ENCODE peak calls at places on chromosomes 1 and 21, in six cellular contexts. O is A549, Y is cardiac fibroblast, D is suprapubic skin, Z is PC-3, F is right lobe of liver. I is an unnamed sample.

GRCh38 chr21:45387506-45387905 is 17.5 kb upstream of the COL18A1 start:
- DNase-seq in F (peak), Y (no peak), O (no peak), Z (no peak), D (no peak), I (no peak)

GRCh38 chr1:241356187-241356518 is 852 bp downstream of the RGS7 start:
- DNase-seq in Z (no peak), D (no peak), F (no peak), O (no peak), Y (no peak), I (peak)

GRCh38 chr1:94757931-94758330 is 62.2 kb upstream of the SLC44A3 start:
- DNase-seq in D (peak), Z (no peak), O (no peak), Y (peak), F (no peak), I (no peak)

GRCh38 chr1:3061981-3062615 is 6.9 kb upstream of the PRDM16 start:
- DNase-seq in Y (no peak), D (peak), F (no peak), Z (peak), O (no peak), I (no peak)

GRCh38 chr1:225890346-225891228 is 1.6 kb upstream of the LEFTY1 start:
- DNase-seq in O (no peak), F (peak), Z (peak), D (no peak), Y (no peak), I (no peak)

GRCh38 chr1:39001516-39002389 is 10.7 kb downstream of the AKIRIN1 start:
- DNase-seq in D (no peak), O (no peak), Y (no peak), F (no peak), Z (no peak), I (no peak)

GRCh38 chr1:183812686-183813569 is 8.0 kb downstream of the RGL1 start:
- DNase-seq in Z (no peak), D (no peak), F (no peak), O (no peak), Y (peak), I (peak)

GRCh38 chr1:92310185-92310597 is 11.3 kb downstream of the RPAP2 start:
- DNase-seq in Y (peak), O (peak), Z (peak), F (no peak), D (no peak), I (no peak)

GRCh38 chr1:2786329-2787162 is 14.9 kb downstream of the TTC34 start:
- DNase-seq in Y (no peak), O (peak), F (peak), Z (peak), D (peak), I (no peak)

DNA sequence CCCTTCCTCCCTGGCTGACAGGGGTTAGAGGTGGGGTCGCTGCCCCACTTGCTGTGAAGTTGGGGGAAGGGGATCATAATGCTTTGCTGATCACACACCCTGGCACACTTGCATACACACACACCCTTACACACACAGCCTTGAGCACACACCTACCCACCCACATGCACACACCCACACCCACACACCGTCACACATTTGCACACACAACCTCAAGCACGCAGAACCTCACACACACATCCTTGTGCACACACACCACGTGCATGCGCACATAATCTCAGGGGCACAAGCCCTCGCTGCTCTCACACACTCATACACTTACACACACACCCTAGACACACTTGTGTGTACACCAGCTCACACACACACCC is 16.4 kb upstream of the TNFRSF8 start:
- DNase-seq in Y (no peak), F (no peak), Z (no peak), D (no peak), O (no peak), I (no peak)
- TF ChIP-seq CTCF in Y (no peak), F (no peak), Z (no peak), D (no peak), O (no peak), I (no peak)

DNA sequence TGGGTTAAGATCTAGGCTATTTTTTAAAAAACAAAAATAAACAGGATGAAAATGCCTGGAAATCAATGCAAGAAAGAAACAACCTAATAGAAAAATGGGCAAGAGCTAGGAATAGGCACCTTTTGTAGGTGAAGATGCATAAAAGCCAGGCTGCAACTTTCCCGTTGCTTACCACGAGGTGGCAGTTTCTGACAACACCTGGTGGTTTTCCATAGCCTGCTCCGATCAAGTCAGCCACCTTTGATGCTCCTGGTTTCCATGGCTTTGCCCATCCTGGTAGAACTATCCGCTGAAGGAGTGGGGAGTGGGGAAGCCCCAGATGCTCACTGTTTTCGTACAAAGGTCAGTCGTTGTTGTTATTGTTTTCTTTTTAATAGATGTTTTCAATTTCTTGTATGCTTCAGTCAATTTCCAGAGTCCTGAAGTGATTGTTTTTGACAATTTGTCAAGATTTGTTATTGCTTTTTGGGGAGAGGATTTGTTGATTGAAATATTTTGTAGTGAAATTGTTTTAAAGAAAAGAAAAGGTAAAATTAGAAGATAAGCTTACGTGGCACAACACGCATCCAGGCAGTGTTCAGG is 24.1 kb downstream of the UBE2Q1 start:
- DNase-seq in Z (peak), D (no peak), O (peak), F (peak), Y (peak), I (peak)
- TF ChIP-seq CTCF in Z (peak), D (peak), O (peak), F (peak), Y (peak), I (peak)

GRCh38 chr21:28521932-28522826 is 470.5 kb downstream of the LTN1 start:
- DNase-seq in Z (peak), Y (peak), F (no peak), D (no peak), O (no peak), I (no peak)
- TF ChIP-seq CTCF in Z (peak), Y (peak), F (peak), D (no peak), O (no peak), I (peak)

GRCh38 chr1:202205523-202206190 is 12.1 kb downstream of the LGR6 start:
- DNase-seq in Z (no peak), Y (peak), D (no peak), O (no peak), F (no peak), I (no peak)
- TF ChIP-seq CTCF in Z (peak), Y (peak), D (no peak), O (no peak), F (no peak), I (peak)

DNA sequence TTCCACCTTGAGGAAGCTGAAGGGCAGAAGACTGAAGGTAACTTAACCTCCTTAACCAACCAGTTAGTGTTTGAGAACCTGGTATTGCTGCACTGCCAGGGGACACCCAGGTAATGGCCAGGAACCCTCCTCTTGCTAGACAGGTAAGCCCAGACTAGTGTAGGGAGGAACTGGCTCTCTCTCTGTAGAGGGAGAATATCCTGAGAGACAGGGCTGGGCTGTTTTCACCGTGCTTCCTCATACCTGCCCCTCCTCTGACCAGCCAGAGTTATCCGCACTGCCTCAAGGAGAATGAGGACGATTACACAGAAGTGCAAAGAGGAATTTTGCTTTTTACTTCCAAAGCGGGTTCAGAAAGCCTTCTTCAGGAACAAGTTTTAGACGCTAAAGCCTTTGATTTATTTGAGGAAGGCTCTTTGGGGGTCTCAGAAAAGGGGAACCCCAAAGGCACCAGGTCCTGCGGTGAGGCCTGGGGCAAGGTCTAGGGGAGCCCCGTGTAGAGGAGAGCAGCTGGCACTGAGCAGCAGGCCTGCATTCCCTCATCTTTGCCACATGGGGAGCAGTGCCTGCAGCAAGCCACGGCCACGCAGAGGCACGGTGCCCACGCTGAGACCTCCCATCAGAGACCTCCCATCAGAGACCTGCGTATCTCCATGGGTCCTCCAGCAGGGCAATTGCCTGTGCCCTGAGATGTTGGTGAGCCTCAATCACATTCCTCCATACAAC is 13.5 kb downstream of the GNG4 start:
- DNase-seq in F (no peak), Z (no peak), O (no peak), D (no peak), Y (no peak), I (no peak)
- TF ChIP-seq CTCF in F (no peak), Z (no peak), O (no peak), D (no peak), Y (no peak), I (peak)

GRCh38 chr1:116179398-116179797 is 68.2 kb downstream of the MAB21L3 start:
- DNase-seq in O (no peak), F (no peak), D (no peak), Y (no peak), Z (no peak), I (no peak)
- TF ChIP-seq CTCF in O (no peak), F (no peak), D (no peak), Y (no peak), Z (no peak), I (no peak)

DNA sequence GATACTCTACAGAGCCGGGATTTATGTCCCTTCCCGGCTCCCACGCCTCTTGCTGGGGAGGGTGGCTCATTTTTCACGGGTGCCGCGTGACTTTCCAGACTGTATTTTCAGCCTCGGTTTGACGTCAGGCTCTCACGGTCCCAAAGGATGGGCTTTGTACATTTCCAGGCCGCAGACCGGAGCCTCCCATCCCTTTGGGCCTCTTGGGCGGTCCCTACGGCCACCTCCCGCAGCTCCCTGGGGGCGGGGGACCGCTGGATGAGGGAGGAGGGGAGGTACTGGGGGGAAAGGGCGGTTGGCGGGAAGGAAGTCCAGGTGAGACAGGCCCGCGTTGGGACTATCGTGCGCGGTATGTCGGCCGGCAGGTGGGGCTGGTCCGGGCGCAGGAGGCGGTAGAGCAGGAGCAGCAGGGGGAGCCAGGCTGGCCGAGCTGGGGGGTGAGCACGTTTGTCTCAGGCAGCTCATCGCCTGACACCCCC is 17.9 kb downstream of the UBL4B start:
- DNase-seq in O (no peak), F (no peak), Z (no peak), Y (peak), D (no peak), I (no peak)
- TF ChIP-seq CTCF in O (no peak), F (no peak), Z (no peak), Y (peak), D (peak), I (peak)

GRCh38 chr1:236913371-236914037 is 90.7 kb downstream of the MT1HL1 start:
- DNase-seq in Z (peak), F (no peak), O (no peak), D (no peak), Y (no peak), I (peak)
- TF ChIP-seq CTCF in Z (no peak), F (no peak), O (no peak), D (no peak), Y (no peak), I (no peak)

I was measured in foreskin keratinocyte.